ENCODE peak calls at places on chromosomes 11 and 22, in nine cellular contexts. V, X, N, Q, B, Z, M, W and F are unnamed samples. For H3K4me1 and H3K9me3, the result is how much of the 10 kb centered on the place peaks cover.

GRCh38 chr11:91823252-91823830 is 401.3 kb upstream of the FAT3 start:
- DNase-seq in Z (no peak), M (no peak), W (no peak), V (no peak), X (no peak), B (no peak), N (no peak), Q (no peak), F (no peak)

GRCh38 chr11:74388678-74389327 is 9.4 kb downstream of the PGM2L1 start:
- DNase-seq in Z (peak), N (peak), B (peak), M (peak), W (peak), V (peak), X (peak), Q (peak), F (peak)

GRCh38 chr11:3641701-3642070 is at the start of gene ART5:
- DNase-seq in X (no peak), V (no peak), W (no peak), Q (no peak), Z (no peak), M (no peak), B (no peak), N (no peak), F (no peak)

GRCh38 chr11:61917043-61917356 is 366 bp downstream of the RAB3IL1 start:
- DNase-seq in B (no peak), V (peak), Z (no peak), M (no peak), N (no peak), W (peak), X (no peak), Q (no peak), F (no peak)

GRCh38 chr11:35487532-35488078 is 37.8 kb downstream of the PAMR1 start:
- DNase-seq in W (peak), M (peak), B (peak), N (peak), Q (no peak), X (peak), Z (no peak), V (no peak), F (no peak)

GRCh38 chr11:84870486-84870885 is 756.7 kb downstream of the DLG2 start:
- DNase-seq in W (no peak), Q (no peak), B (no peak), M (no peak), X (no peak), V (no peak), N (no peak), Z (no peak), F (no peak)

GRCh38 chr22:50032109-50032871 is 19.7 kb upstream of the IL17REL start:
- DNase-seq in N (no peak), V (no peak), Z (no peak), Q (no peak), B (no peak), M (no peak), W (no peak), X (no peak), F (no peak)

GRCh38 chr11:104067534-104067933 is 31.1 kb downstream of the DDI1 start:
- DNase-seq in N (no peak), B (no peak), X (no peak), Z (no peak), V (no peak), Q (no peak), M (no peak), W (no peak), F (no peak)

GRCh38 chr22:21861290-21861848 is 6.1 kb downstream of the MAPK1 start:
- DNase-seq in W (peak), M (no peak), V (no peak), B (no peak), Q (no peak), N (no peak), Z (no peak), X (no peak), F (no peak)
- H3K4me1 ChIP-seq in W (under half), M (half or more), V (half or more), B (half or more), Q (half or more), N (under half), Z (half or more), X (under half), F (under half)

DNA sequence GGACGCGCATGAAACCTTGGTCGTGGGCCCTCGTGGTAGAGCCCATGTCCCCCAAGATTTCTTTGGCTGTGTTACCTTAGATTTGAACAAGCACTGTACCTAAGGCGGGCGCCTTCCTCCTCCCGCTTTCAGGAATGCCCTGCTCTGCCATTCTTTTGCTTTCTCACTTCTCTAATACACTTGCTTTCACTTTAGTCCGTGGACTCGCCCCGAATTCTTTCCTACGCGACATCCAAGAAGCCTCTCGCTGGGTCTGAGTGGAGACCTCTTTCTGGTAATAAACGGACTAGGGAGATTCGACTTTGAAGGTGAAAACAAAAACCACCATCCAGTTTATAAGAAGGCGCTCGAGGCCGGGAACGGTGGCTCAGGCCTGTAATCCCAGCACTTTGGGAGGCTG is 1.2 kb upstream of the NUP50 start:
- DNase-seq in Z (no peak), W (peak), X (no peak), V (no peak), Q (peak), N (no peak), B (no peak), M (no peak), F (no peak)
- H3K4me3 ChIP-seq in Z (peak), W (peak), X (peak), V (peak), Q (peak), N (no peak), B (peak), M (peak), F (peak)

GRCh38 chr22:47396105-47396504 is 633.7 kb downstream of the TBC1D22A start:
- DNase-seq in N (no peak), M (no peak), X (no peak), V (peak), Z (no peak), W (no peak), Q (no peak), B (no peak), F (no peak)

GRCh38 chr22:47398921-47399790 is 636.7 kb downstream of the TBC1D22A start:
- DNase-seq in X (no peak), W (no peak), M (no peak), B (no peak), N (no peak), V (peak), Z (no peak), Q (no peak), F (no peak)

GRCh38 chr22:47398491-47398890 is 636.0 kb downstream of the TBC1D22A start:
- DNase-seq in B (no peak), M (no peak), Z (no peak), X (no peak), N (no peak), V (peak), Q (no peak), W (no peak), F (no peak)

GRCh38 chr22:47396515-47396914 is 634.1 kb downstream of the TBC1D22A start:
- DNase-seq in X (no peak), B (no peak), V (peak), N (no peak), M (no peak), Q (no peak), W (no peak), Z (no peak), F (no peak)

GRCh38 chr22:47397673-47398072 is 635.2 kb downstream of the TBC1D22A start:
- DNase-seq in Q (no peak), Z (no peak), X (no peak), V (peak), W (no peak), N (no peak), M (no peak), B (no peak), F (no peak)
- H3K9me3 ChIP-seq in Q (under half), Z (under half), X (under half), V (under half), W (under half), N (under half), M (under half), B (under half), F (under half)

GRCh38 chr11:64232182-64233018 is 2.0 kb upstream of the VEGFB start:
- DNase-seq in V (peak), Z (no peak), B (no peak), Q (no peak), W (peak), N (no peak), X (no peak), M (no peak), F (no peak)
- H3K4me1 ChIP-seq in V (half or more), Z (half or more), B (half or more), Q (half or more), W (under half), N (under half), X (under half), M (under half), F (under half)

DNA sequence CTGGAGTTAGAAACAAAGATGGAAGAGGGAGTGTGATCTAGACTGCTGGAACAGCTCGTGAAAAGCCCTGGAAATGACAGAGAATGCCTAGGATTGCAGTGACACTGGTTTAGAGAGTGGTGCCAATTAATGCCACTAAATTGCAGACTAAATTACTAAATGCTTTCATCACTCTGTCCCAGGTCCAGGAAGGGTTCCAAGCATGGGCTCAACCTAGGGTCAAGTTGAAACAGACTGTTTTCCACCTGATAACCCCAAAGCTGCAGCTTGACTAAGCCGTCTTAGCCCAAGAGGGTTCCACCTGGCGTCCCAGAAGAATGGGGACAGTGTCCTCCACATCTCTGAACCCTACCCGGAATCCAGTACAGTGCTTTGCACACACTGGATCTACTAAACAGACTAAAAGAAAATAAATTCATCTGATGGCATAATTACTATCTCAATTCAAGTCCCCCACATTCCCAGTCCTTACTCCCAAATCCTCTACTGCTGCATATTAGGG is 1.1 kb upstream of the CRY2 start:
- DNase-seq in B (no peak), M (no peak), Q (no peak), N (no peak), V (no peak), W (no peak), X (no peak), Z (no peak), F (no peak)
- H3K4me3 ChIP-seq in B (no peak), M (peak), Q (no peak), N (no peak), V (peak), W (no peak), X (no peak), Z (peak), F (peak)